ENCODE peak calls at places on chromosomes 4 and X, in four cellular contexts. Q is H1, M is smooth muscle cell of the brain vasculature, F is cardiac septum. G is an unnamed sample.

GRCh38 chrX:116232833-116233232 is 62.3 kb downstream of the AGTR2 start:
- DNase-seq in Q (no peak), M (no peak), F (no peak), G (no peak)

GRCh38 chrX:120428309-120428708 is 40.8 kb downstream of the LAMP2 start:
- DNase-seq in Q (no peak), M (no peak), F (no peak), G (no peak)

GRCh38 chr4:54281060-54281781 is 52.1 kb downstream of the PDGFRA start:
- DNase-seq in Q (no peak), M (peak; percentile 3), F (peak; percentile 90), G (no peak)

GRCh38 chr4:94256833-94257232 is 49.2 kb downstream of the SMARCAD1 start:
- DNase-seq in Q (no peak), M (no peak), F (no peak), G (no peak)

GRCh38 chr4:183960021-183960420 is 54.9 kb downstream of the STOX2 start:
- DNase-seq in Q (no peak), M (no peak), F (no peak), G (peak; percentile 47)

GRCh38 chr4:24999392-25000104 is 31.2 kb downstream of the LGI2 start:
- DNase-seq in Q (no peak), M (no peak), F (no peak), G (no peak)

GRCh38 chr4:126750723-126751122 is 882.0 kb upstream of the INTU start:
- DNase-seq in Q (no peak), M (no peak), F (no peak), G (no peak)

GRCh38 chrX:119826399-119826959 is 26.3 kb downstream of the UPF3B start:
- DNase-seq in Q (no peak), M (peak; percentile 15), F (no peak), G (no peak)

GRCh38 chrX:10235851-10236250 is 79.1 kb downstream of the CLCN4 start:
- DNase-seq in Q (no peak), M (peak; percentile 28), F (no peak), G (no peak)

GRCh38 chr4:140743194-140743931 is 12.8 kb downstream of the TBC1D9 start:
- DNase-seq in Q (no peak), M (no peak), F (no peak), G (no peak)

GRCh38 chr4:15398001-15398400 is 29.8 kb upstream of the C1QTNF7 start:
- DNase-seq in Q (no peak), M (no peak), F (no peak), G (no peak)

GRCh38 chrX:96004386-96004785 is 680.3 kb upstream of the DIAPH2 start:
- DNase-seq in Q (no peak), M (no peak), F (no peak), G (no peak)

GRCh38 chrX:3191821-3192220 is 150.6 kb downstream of the ARSF start:
- DNase-seq in Q (no peak), M (no peak), F (no peak), G (no peak)

GRCh38 chr4:139978692-139979091 is 175.3 kb downstream of the MAML3 start:
- DNase-seq in Q (no peak), M (no peak), F (no peak), G (no peak)

GRCh38 chr4:151055539-151055938 is 40.5 kb upstream of the LRBA start:
- DNase-seq in Q (no peak), M (no peak), F (no peak), G (no peak)

GRCh38 chr4:141643557-141643956 is 7.2 kb downstream of the IL15 start:
- DNase-seq in Q (no peak), M (no peak), F (no peak), G (no peak)

GRCh38 chr4:146333187-146333894 is 119.0 kb downstream of the REELD1 start:
- DNase-seq in Q (no peak), M (no peak), F (no peak), G (no peak)

GRCh38 chr4:36841583-36842326 is 402.8 kb upstream of the NWD2 start:
- DNase-seq in Q (no peak), M (no peak), F (no peak), G (no peak)

GRCh38 chrX:42247241-42247640 is 323.9 kb upstream of the CASK start:
- DNase-seq in Q (no peak), M (no peak), F (no peak), G (no peak)

GRCh38 chr4:111930658-111931057 is 214.6 kb upstream of the FAM241A start:
- DNase-seq in Q (no peak), M (no peak), F (no peak), G (no peak)

GRCh38 chr4:174972911-174973310 is 54.8 kb downstream of the ADAM29 start:
- DNase-seq in Q (no peak), M (no peak), F (no peak), G (no peak)

GRCh38 chr4:10013722-10014121 is 7.6 kb downstream of the SLC2A9 start:
- DNase-seq in Q (peak; percentile 47), M (no peak), F (peak; percentile 73), G (peak; percentile 61)

GRCh38 chr4:16858275-16858752 is 40.1 kb downstream of the LDB2 start:
- DNase-seq in Q (peak; percentile 34), M (no peak), F (no peak), G (no peak)

GRCh38 chr4:72971572-72971971 is 97.9 kb downstream of the COX18 start:
- DNase-seq in Q (no peak), M (no peak), F (no peak), G (no peak)

GRCh38 chrX:137031517-137032377 is 2.0 kb downstream of the GPR101 start:
- DNase-seq in Q (no peak), M (no peak), F (no peak), G (no peak)

GRCh38 chr4:113951263-113951662 is 28.2 kb downstream of the ARSJ start:
- DNase-seq in Q (no peak), M (no peak), F (no peak), G (no peak)

GRCh38 chrX:40005290-40006011 is 92.3 kb downstream of the BCOR start:
- DNase-seq in Q (no peak), M (no peak), F (no peak), G (no peak)

GRCh38 chr4:4852591-4853362 is 6.7 kb upstream of the MSX1 start:
- DNase-seq in Q (no peak), M (no peak), F (peak; percentile 38), G (no peak)

GRCh38 chrX:21838937-21839333 is 482 bp upstream of the MBTPS2 start:
- DNase-seq in Q (no peak), M (no peak), F (no peak), G (no peak)

GRCh38 chrX:77167993-77168392 is 279.2 kb upstream of the FGF16 start:
- DNase-seq in Q (no peak), M (no peak), F (no peak), G (no peak)

GRCh38 chr4:23038626-23039245 is 346.0 kb downstream of the GBA3 start:
- DNase-seq in Q (no peak), M (no peak), F (no peak), G (no peak)

GRCh38 chrX:107677501-107677901 is 49.2 kb downstream of the PRPS1 start:
- DNase-seq in Q (no peak), M (no peak), F (no peak), G (no peak)

GRCh38 chrX:130975947-130976346 is 72.9 kb upstream of the ENOX2 start:
- DNase-seq in Q (no peak), M (peak; percentile 23), F (no peak), G (no peak)

GRCh38 chr4:186924723-186925122 is 201.1 kb upstream of the FAT1 start:
- DNase-seq in Q (no peak), M (no peak), F (no peak), G (no peak)

GRCh38 chr4:92599044-92599443 is 295.3 kb downstream of the GRID2 start:
- DNase-seq in Q (no peak), M (no peak), F (no peak), G (no peak)

GRCh38 chr4:138118270-138118669 is 123.9 kb downstream of the SLC7A11 start:
- DNase-seq in Q (no peak), M (no peak), F (no peak), G (no peak)

GRCh38 chr4:48341776-48342558 is 638 bp downstream of the SLAIN2 start:
- DNase-seq in Q (no peak), M (no peak), F (peak; percentile 77), G (no peak)

G was measured in iPS DF 6.9.